ENCODE peak calls at places on chromosome 19, in ten cellular contexts. J, H, M, T, E, Q, V, B, S and Z are unnamed samples. For H3K4me1, H3K36me3 and H3K27me3, the result is how much of the 10 kb centered on the place peaks cover.

GRCh38 chr19:44684892-44685847 is 13.8 kb upstream of the CEACAM16 start:
- DNase-seq in V (no peak), H (peak), Q (no peak), E (no peak), T (peak), J (peak), M (no peak), B (peak), S (peak), Z (peak)

GRCh38 chr19:32566246-32566830 is 14.7 kb upstream of the PDCD5 start:
- DNase-seq in H (no peak), V (no peak), M (no peak), E (no peak), Q (no peak), B (no peak), J (no peak), T (no peak), S (no peak), Z (no peak)

GRCh38 chr19:55373993-55374757 is 2.5 kb upstream of the TMEM190 start:
- DNase-seq in M (no peak), V (no peak), J (no peak), T (no peak), H (peak), B (no peak), E (no peak), S (no peak), Q (no peak), Z (no peak)

GRCh38 chr19:47608908-47609879 is at the start of gene BICRA:
- DNase-seq in T (peak), Q (peak), B (peak), S (peak), V (peak), M (peak), E (peak), H (peak), J (peak), Z (peak)

GRCh38 chr19:16627928-16628182 is 149 bp downstream of the MED26 start:
- DNase-seq in T (no peak), B (no peak), H (no peak), S (no peak), M (no peak), E (no peak), Q (no peak), V (no peak), J (no peak), Z (no peak)

GRCh38 chr19:52296773-52297600 is at the start of gene ZNF480:
- DNase-seq in H (peak), T (peak), B (peak), S (peak), V (peak), M (peak), E (peak), J (peak), Q (peak), Z (peak)

GRCh38 chr19:44685877-44686276 is 13.1 kb upstream of the CEACAM16 start:
- DNase-seq in V (no peak), Q (no peak), J (no peak), B (peak), H (no peak), T (no peak), M (no peak), E (no peak), S (no peak), Z (no peak)

GRCh38 chr19:45485301-45486077 is 11.4 kb downstream of the RTN2 start:
- DNase-seq in J (peak), V (peak), H (peak), Q (peak), M (peak), B (peak), S (peak), T (peak), E (peak), Z (peak)

GRCh38 chr19:3098141-3098514 is 4.0 kb downstream of the GNA11 start:
- DNase-seq in B (peak), H (no peak), S (no peak), Q (no peak), M (peak), V (no peak), J (no peak), T (no peak), E (no peak), Z (no peak)

GRCh38 chr19:3096267-3096901 is 2.2 kb downstream of the GNA11 start:
- DNase-seq in J (no peak), T (peak), S (no peak), M (peak), Q (no peak), H (no peak), E (no peak), V (no peak), B (peak), Z (no peak)

GRCh38 chr19:3095375-3096191 is 1.4 kb downstream of the GNA11 start:
- DNase-seq in Q (peak), T (peak), H (no peak), J (peak), M (peak), B (peak), E (no peak), S (peak), V (no peak), Z (peak)

GRCh38 chr19:3097442-3097871 is 3.3 kb downstream of the GNA11 start:
- DNase-seq in H (no peak), T (peak), Q (no peak), E (no peak), J (no peak), V (no peak), S (no peak), M (peak), B (peak), Z (no peak)

DNA sequence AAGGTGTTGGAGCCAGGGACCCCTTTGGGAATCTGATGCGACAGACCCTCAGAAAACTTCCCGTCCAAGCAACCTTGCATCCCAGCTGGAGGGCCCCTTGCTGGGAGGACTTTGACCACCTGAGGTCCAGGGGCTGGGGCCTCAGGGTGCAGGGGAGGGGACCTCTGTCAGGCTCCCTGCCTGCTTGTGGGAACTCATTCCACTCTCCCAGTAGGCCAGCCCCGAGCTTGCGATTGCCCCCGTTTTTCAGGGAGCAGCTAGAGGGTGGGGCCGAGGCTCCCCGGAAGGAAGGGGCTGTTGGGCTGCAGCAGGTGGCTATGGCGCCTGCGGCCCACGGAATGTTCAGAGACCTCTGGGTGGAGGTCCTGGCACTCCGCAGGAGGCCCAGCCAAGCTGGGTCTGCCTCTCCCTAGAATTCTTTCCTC is 2.8 kb downstream of the GNA11 start:
- DNase-seq in H (no peak), T (no peak), S (no peak), Q (no peak), E (no peak), J (no peak), M (peak), B (no peak), V (no peak), Z (no peak)
- H3K4me1 ChIP-seq in H (under half), T (under half), S (under half), Q (under half), E (under half), J (under half), M (under half), B (half or more), V (half or more), Z (under half)

GRCh38 chr19:34399886-34400285 is 4.3 kb upstream of the PDCD2L start:
- DNase-seq in E (no peak), H (no peak), B (no peak), Q (no peak), J (no peak), M (no peak), T (no peak), V (no peak), S (no peak), Z (no peak)
- H3K36me3 ChIP-seq in E (under half), H (under half), B (under half), Q (under half), J (under half), M (half or more), T (under half), V (half or more), S (under half), Z (half or more)

GRCh38 chr19:46488551-46488950 is 7.1 kb downstream of the PNMA8B start:
- DNase-seq in H (no peak), E (no peak), Q (no peak), B (no peak), V (no peak), J (peak), S (no peak), M (no peak), T (no peak), Z (no peak)

GRCh38 chr19:46487178-46487801 is 8.4 kb downstream of the PNMA8B start:
- DNase-seq in E (no peak), V (no peak), B (no peak), H (no peak), M (peak), Q (no peak), J (peak), S (no peak), T (no peak), Z (no peak)

GRCh38 chr19:46489445-46490272 is 6.0 kb downstream of the PNMA8B start:
- DNase-seq in B (peak), V (peak), T (peak), H (no peak), Q (no peak), M (peak), S (no peak), J (peak), E (peak), Z (no peak)

GRCh38 chr19:46486358-46486757 is 9.3 kb downstream of the PNMA8B start:
- DNase-seq in V (no peak), B (no peak), E (no peak), S (no peak), H (no peak), T (no peak), J (no peak), Q (no peak), M (no peak), Z (no peak)

DNA sequence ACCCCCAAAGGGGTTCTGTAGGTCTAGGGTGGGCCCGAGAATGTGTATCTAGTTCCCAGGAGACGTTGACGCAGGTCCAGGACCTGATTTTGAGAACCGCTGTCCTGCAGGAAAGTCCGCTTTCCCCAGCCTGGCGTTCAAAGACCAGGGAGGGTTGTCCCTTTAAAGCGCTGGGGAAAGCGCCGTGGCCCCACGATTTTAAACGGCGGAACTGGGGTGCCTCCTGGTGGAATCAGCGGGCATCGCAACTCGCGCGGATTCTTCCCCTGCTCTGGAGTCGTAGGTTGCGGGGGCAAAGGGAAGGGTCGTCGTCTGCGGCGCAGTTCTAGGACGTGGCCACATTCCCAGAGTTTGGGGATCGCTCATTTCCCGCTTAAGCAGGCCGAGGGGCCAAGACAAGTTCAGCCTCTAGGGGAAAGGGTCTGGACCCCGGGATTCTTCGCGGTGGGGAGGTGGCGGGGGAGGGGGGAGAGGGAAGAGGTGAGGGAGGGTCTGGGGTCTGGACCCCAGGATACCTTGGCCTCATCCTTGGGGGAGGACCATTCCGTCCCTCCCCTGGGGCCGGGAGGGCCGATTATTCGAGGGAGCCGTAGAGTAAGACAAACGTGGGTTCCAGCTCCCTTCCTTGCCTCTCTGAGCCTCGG is 7.7 kb downstream of the PNMA8B start:
- DNase-seq in B (peak), Q (peak), T (peak), H (peak), S (peak), J (peak), E (peak), M (peak), V (peak), Z (peak)
- H3K27me3 ChIP-seq in B (under half), Q (half or more), T (under half), H (under half), S (under half), J (half or more), E (half or more), M (under half), V (half or more), Z (under half)

GRCh38 chr19:53885036-53885435 is 3.0 kb downstream of the PRKCG start:
- DNase-seq in S (no peak), Q (no peak), J (no peak), T (no peak), E (no peak), V (no peak), H (no peak), M (no peak), B (no peak), Z (no peak)
- H3K4me1 ChIP-seq in S (under half), Q (under half), J (under half), T (under half), E (under half), V (under half), H (under half), M (under half), B (under half), Z (under half)

GRCh38 chr19:35093430-35093829 is 22.2 kb upstream of the FXYD3 start:
- DNase-seq in B (no peak), Q (no peak), J (no peak), V (no peak), S (no peak), T (no peak), H (no peak), M (no peak), E (no peak), Z (no peak)
- H3K36me3 ChIP-seq in B (under half), Q (under half), J (under half), V (under half), S (under half), T (under half), H (under half), M (under half), E (under half), Z (under half)

DNA sequence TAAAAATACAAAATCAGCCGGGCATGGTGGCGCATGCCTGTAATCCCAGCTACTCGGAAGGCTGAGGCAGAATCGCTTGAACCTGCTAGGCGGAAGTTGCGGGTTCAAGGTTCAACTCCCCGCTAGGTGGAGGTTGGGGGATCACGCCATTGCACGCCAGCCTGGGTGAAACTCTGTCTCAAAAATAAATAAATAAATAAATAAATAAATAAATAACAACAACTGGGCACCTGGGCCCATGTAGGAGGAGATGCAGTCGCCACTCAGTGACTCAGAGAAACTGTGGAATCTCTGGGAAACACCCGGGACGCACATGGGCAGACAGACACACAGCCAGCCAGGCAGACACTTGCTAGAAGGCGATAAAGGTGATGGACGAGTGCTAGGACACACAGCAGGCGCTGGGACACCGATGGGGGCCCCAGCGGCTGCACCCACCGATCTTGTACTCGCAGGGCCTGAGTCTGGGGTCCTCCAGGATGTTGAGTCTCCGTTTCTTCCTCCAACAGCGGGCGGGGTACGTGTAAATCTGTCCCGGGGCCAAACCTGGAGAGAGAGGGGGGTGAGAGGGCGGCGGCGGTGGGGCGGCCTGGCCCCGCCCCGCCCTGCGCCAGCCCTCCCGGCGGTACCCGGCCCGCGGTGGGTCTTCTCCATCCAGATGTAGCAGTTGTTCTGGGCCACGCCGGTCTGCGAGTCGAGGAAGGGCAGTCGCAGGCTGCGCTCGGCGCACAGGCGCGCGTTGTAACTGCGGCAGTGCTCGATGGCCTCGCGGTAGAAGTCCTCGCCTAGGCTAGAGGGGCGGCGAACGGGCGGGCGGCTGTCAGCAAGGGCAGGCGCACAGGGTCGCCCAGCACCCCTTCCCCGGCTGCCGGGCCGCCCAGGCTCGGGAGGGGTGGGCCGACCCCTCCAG is 1.8 kb downstream of the DPF1 start:
- DNase-seq in S (no peak), M (no peak), E (no peak), B (no peak), Q (no peak), V (no peak), H (no peak), J (peak), T (no peak), Z (no peak)
- H3K27me3 ChIP-seq in S (under half), M (under half), E (half or more), B (under half), Q (under half), V (half or more), H (under half), J (under half), T (under half), Z (under half)